ENCODE peak calls at places on chromosomes 12 and 14, in five cellular contexts. C, X, L, Y and E are unnamed samples.

GRCh38 chr12:58453306-58453705 is 467.0 kb downstream of the LRIG3 start:
- DNase-seq in C (no peak), X (no peak), L (no peak), Y (no peak), E (no peak)

GRCh38 chr12:32609966-32610365 is 69.1 kb upstream of the DNM1L start:
- DNase-seq in C (no peak), X (no peak), L (no peak), Y (no peak), E (no peak)

GRCh38 chr14:25009891-25010290 is 40.1 kb downstream of the STXBP6 start:
- DNase-seq in C (no peak), X (no peak), L (peak), Y (peak), E (no peak)

GRCh38 chr12:13171921-13172859 is 24.3 kb upstream of the EMP1 start:
- DNase-seq in C (no peak), X (no peak), L (no peak), Y (peak), E (peak)

GRCh38 chr12:87304406-87304805 is 724.8 kb downstream of the C12orf50 start:
- DNase-seq in C (no peak), X (no peak), L (no peak), Y (no peak), E (no peak)

GRCh38 chr12:5789469-5789968 is 155.5 kb downstream of the ANO2 start:
- DNase-seq in C (no peak), X (no peak), L (no peak), Y (no peak), E (no peak)

GRCh38 chr14:103121846-103122577 is 1.2 kb upstream of the TNFAIP2 start:
- DNase-seq in C (no peak), X (peak), L (peak), Y (no peak), E (peak)

GRCh38 chr12:62215506-62215905 is 44.7 kb upstream of the USP15 start:
- DNase-seq in C (no peak), X (no peak), L (no peak), Y (no peak), E (no peak)

GRCh38 chr12:32285484-32285883 is 113.9 kb upstream of the FGD4 start:
- DNase-seq in C (no peak), X (no peak), L (no peak), Y (no peak), E (no peak)

GRCh38 chr14:97415907-97416306 is 618.7 kb downstream of the VRK1 start:
- DNase-seq in C (no peak), X (no peak), L (no peak), Y (no peak), E (no peak)

GRCh38 chr12:51714666-51715065 is 123.6 kb downstream of the SCN8A start:
- DNase-seq in C (no peak), X (no peak), L (peak), Y (no peak), E (no peak)

GRCh38 chr12:25135531-25136154 is 59.3 kb downstream of the DNAI7 start:
- DNase-seq in C (no peak), X (no peak), L (no peak), Y (no peak), E (no peak)

GRCh38 chr12:106581543-106582263 is 1.1 kb upstream of the RFX4 start:
- DNase-seq in C (no peak), X (no peak), L (no peak), Y (no peak), E (peak)

GRCh38 chr14:103695331-103696026 is 19.8 kb downstream of the XRCC3 start:
- DNase-seq in C (no peak), X (no peak), L (no peak), Y (no peak), E (peak)

GRCh38 chr14:19947413-19948090 is 16.8 kb downstream of the OR4K1 start:
- DNase-seq in C (no peak), X (no peak), L (no peak), Y (no peak), E (no peak)

GRCh38 chr14:91082282-91082681 is 21.8 kb upstream of the RPS6KA5 start:
- DNase-seq in C (no peak), X (no peak), L (no peak), Y (no peak), E (no peak)

GRCh38 chr12:5407457-5407856 is 24.5 kb upstream of the NTF3 start:
- DNase-seq in C (no peak), X (no peak), L (peak), Y (no peak), E (no peak)

GRCh38 chr12:110861729-110862128 is 14.9 kb downstream of the CCDC63 start:
- DNase-seq in C (no peak), X (no peak), L (no peak), Y (no peak), E (no peak)

GRCh38 chr14:55454264-55455151 is 14.1 kb upstream of the TBPL2 start:
- DNase-seq in C (no peak), X (no peak), L (peak), Y (peak), E (no peak)

GRCh38 chr12:6120796-6121473 is 3.5 kb downstream of the VWF start:
- DNase-seq in C (no peak), X (no peak), L (no peak), Y (no peak), E (peak)

GRCh38 chr12:14768823-14769405 is 34.4 kb downstream of the WBP11 start:
- DNase-seq in C (no peak), X (no peak), L (peak), Y (peak), E (no peak)

GRCh38 chr12:49705479-49706267 is 1.5 kb downstream of the FMNL3 start:
- DNase-seq in C (no peak), X (peak), L (peak), Y (no peak), E (no peak)

GRCh38 chr12:107439101-107439738 is 246.4 kb upstream of the PWP1 start:
- DNase-seq in C (no peak), X (no peak), L (no peak), Y (no peak), E (no peak)

GRCh38 chr14:35414365-35414764 is 9.8 kb upstream of the NFKBIA start:
- DNase-seq in C (no peak), X (no peak), L (peak), Y (no peak), E (no peak)

GRCh38 chr12:3186546-3187237 is 109.5 kb downstream of the TSPAN9 start:
- DNase-seq in C (no peak), X (peak), L (peak), Y (no peak), E (no peak)

GRCh38 chr12:132602578-132603239 is 7.7 kb downstream of the LRCOL1 start:
- DNase-seq in C (no peak), X (peak), L (no peak), Y (peak), E (peak)

GRCh38 chr14:45976001-45976400 is 675.6 kb downstream of the RPL10L start:
- DNase-seq in C (no peak), X (no peak), L (no peak), Y (no peak), E (no peak)

GRCh38 chr12:6405963-6406362 is 22.0 kb downstream of the LTBR start:
- DNase-seq in C (no peak), X (no peak), L (no peak), Y (no peak), E (no peak)

GRCh38 chr12:11508699-11509098 is 113.3 kb upstream of the PRB2 start:
- DNase-seq in C (no peak), X (no peak), L (peak), Y (peak), E (no peak)

GRCh38 chr12:116697305-116698130 is 40.4 kb downstream of the SPRING1 start:
- DNase-seq in C (no peak), X (no peak), L (no peak), Y (no peak), E (no peak)

GRCh38 chr12:7129647-7130536 is at the start of gene CLSTN3:
- DNase-seq in C (no peak), X (peak), L (peak), Y (no peak), E (peak)

GRCh38 chr14:60153996-60154395 is 11.2 kb downstream of the DHRS7 start:
- DNase-seq in C (no peak), X (no peak), L (no peak), Y (no peak), E (no peak)

GRCh38 chr12:6825398-6826124 is 2.6 kb upstream of the P3H3 start:
- DNase-seq in C (no peak), X (peak), L (peak), Y (peak), E (peak)

GRCh38 chr12:121748218-121748570 is 35.6 kb downstream of the TMEM120B start:
- DNase-seq in C (no peak), X (no peak), L (no peak), Y (no peak), E (no peak)

GRCh38 chr12:78146365-78146772 is 315.7 kb downstream of the NAV3 start:
- DNase-seq in C (no peak), X (no peak), L (peak), Y (no peak), E (no peak)

GRCh38 chr14:101781240-101782061 is 19.9 kb downstream of the PPP2R5C start:
- DNase-seq in C (no peak), X (no peak), L (no peak), Y (no peak), E (no peak)

GRCh38 chr14:56341766-56342418 is 223.7 kb downstream of the PELI2 start:
- DNase-seq in C (no peak), X (no peak), L (peak), Y (no peak), E (no peak)

DNA sequence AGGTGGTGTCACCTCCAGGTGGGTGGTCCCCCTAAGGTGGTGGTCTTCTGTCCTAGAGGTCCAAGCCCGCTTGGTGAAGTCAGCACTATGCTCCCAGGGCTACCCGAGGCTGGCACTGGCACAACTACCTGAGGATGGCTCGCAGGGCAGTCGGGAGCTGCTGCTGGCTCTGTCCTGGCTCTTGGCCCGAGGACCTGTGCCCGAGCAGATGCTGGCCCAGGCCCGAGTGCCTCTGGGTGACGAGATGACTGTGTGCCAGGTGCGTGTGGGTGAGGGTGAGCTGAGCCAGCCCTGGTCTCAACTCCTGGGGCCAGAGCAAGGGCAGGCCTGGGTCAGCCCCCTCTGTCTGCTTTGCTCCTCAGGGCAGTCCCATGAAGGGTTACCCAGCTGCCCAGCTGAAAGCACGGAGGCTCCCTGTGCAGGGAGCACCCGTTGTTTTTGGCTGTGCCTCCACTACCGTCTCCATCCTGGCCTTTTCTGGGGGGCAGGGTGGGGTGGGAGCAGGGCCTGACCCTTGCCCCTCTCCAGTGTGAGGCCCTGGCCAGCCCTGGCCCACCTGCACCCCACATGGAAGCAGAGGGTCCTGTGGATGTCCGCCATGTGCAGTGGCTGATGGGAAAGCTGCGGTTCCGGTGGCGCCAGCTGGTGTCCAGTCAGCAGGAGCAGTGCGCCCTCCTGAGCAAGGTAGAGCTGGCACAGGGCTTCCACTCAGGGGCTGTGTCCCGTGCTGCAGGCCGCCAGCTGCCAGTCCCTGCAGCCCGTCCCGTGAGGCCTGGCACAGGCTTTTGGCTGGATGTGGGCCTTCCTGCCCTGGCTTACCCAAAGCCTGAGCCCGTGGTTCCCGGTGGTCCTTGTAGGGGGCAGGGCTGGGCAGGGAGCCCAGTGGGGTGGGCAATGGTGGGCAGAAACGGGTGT is 1.3 kb downstream of the TEDC1 start:
- DNase-seq in C (no peak), X (peak), L (no peak), Y (no peak), E (peak)
- H3K4me3 ChIP-seq in C (no peak), X (peak), L (no peak), Y (peak), E (no peak)

GRCh38 chr14:68935761-68936209 is 43.3 kb downstream of the ACTN1 start:
- DNase-seq in C (no peak), X (no peak), L (no peak), Y (no peak), E (peak)
- H3K4me3 ChIP-seq in C (no peak), X (no peak), L (no peak), Y (no peak), E (no peak)

DNA sequence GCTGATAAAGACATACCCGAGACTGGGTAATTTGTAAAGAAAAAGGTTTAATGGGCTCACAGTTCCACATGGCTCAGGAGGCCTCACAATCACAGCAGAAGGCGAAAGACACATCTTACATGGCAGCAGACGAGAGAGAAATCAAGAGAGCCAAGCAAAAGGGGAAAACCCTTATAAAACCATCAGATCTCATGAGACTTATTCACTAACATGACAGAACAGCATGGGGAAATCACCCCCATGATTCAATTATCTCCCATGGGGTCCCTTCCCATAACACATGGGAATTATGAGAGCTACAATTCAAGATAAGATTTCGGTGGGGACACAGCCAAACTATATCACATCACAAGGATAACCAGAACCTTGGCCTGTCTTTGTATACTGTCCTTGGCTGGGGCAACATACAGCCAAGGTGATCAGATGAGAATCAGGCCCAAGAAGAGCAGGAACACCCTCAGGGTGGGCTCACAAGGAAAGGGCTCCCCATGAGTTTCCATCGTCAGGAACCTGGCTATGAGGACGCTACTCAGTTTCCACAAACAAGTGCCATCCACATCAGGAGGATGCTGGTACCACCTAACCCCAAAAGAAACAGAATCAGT is 152.7 kb downstream of the FOXN3 start:
- DNase-seq in C (no peak), X (no peak), L (no peak), Y (no peak), E (no peak)
- H3K4me3 ChIP-seq in C (no peak), X (no peak), L (no peak), Y (no peak), E (no peak)

GRCh38 chr12:81080431-81080983 is 2.6 kb downstream of the ACSS3 start:
- DNase-seq in C (no peak), X (no peak), L (peak), Y (no peak), E (no peak)
- H3K4me3 ChIP-seq in C (no peak), X (peak), L (no peak), Y (no peak), E (peak)

GRCh38 chr12:115210533-115211252 is 526.7 kb upstream of the TBX3 start:
- DNase-seq in C (no peak), X (no peak), L (no peak), Y (no peak), E (no peak)

GRCh38 chr12:115216300-115216699 is 532.3 kb upstream of the TBX3 start:
- DNase-seq in C (no peak), X (no peak), L (peak), Y (no peak), E (no peak)

GRCh38 chr12:115213118-115213517 is 529.1 kb upstream of the TBX3 start:
- DNase-seq in C (no peak), X (no peak), L (no peak), Y (no peak), E (no peak)

GRCh38 chr12:115212356-115212755 is 528.4 kb upstream of the TBX3 start:
- DNase-seq in C (no peak), X (no peak), L (no peak), Y (no peak), E (no peak)

GRCh38 chr12:115213538-115213961 is 529.6 kb upstream of the TBX3 start:
- DNase-seq in C (no peak), X (no peak), L (no peak), Y (no peak), E (no peak)
- H3K4me3 ChIP-seq in C (no peak), X (peak), L (no peak), Y (no peak), E (no peak)

DNA sequence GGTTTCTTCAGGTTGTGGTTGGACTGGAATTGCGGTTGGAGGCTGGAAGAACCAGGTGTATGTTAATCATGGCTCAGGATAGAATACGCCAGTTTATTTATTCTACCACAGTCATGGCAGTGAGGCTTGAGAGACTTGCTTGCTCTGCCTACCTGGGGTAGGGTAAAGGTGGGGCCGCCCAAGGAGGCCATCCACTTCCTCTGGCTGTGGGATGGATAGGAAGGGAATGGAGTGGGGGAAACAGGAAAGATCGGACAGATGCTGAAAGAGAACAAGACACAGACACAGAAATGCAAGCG is 8.1 kb downstream of the SHMT2 start:
- DNase-seq in C (no peak), X (no peak), L (no peak), Y (no peak), E (no peak)
- H3K4me3 ChIP-seq in C (no peak), X (peak), L (no peak), Y (no peak), E (no peak)

DNA sequence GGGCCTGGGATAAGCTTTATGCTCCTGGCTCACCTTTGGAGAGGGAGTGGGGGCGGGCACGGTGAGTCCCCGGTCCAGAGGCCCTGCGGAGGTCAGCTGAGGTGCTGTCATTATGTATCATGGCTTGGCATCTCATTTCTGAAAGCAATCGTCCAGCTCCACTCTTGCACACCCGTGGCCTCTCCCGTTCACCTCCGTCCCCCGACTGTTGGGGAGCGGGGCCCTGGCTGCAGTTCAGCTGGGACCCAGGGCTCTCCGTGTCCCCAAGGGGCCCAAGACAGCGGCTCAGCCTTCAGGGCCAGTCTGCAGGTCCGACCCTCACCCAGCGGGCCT is 10.6 kb downstream of the BMP4 start:
- DNase-seq in C (no peak), X (no peak), L (no peak), Y (no peak), E (no peak)
- H3K4me3 ChIP-seq in C (peak), X (no peak), L (no peak), Y (no peak), E (peak)

GRCh38 chr14:23181453-23181852 is 2.0 kb downstream of the SLC7A8 start:
- DNase-seq in C (no peak), X (no peak), L (no peak), Y (no peak), E (no peak)
- H3K4me3 ChIP-seq in C (peak), X (peak), L (no peak), Y (peak), E (peak)

DNA sequence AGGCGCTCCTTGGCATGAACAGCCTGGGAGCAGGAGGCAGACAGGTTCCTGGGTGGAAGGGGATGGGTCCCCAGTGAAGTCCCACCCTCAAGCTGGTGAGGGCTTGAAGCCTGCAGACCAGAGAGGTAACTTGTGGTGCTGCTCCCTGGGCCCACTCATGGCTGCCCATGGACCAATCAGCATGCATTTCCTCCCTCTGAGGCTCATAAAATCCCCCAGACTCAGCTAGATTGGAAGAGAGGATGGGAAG is 50.2 kb downstream of the A2M start:
- DNase-seq in C (no peak), X (no peak), L (no peak), Y (no peak), E (no peak)
- H3K4me3 ChIP-seq in C (peak), X (peak), L (no peak), Y (peak), E (peak)